ENCODE peak calls at places on chromosomes 16 and 17, in four cellular contexts. S is germinal center; C is CD8-positive, alpha-beta T cell; G is ureter. J is an unnamed sample.

GRCh38 chr17:74858672-74859438 is 830 bp downstream of the GRIN2C start:
- DNase-seq in S (no peak), G (no peak), C (no peak), J (no peak)

GRCh38 chr16:71626018-71626857 is at the start of gene MARVELD3:
- DNase-seq in G (peak), C (peak), S (peak), J (no peak)

GRCh38 chr17:50769884-50770283 is 2.6 kb upstream of the ANKRD40CL start:
- DNase-seq in G (no peak), S (no peak), C (no peak), J (no peak)

GRCh38 chr16:22369221-22369811 is 5.1 kb downstream of the CDR2 start:
- DNase-seq in S (no peak), C (no peak), G (no peak), J (no peak)

GRCh38 chr16:73569266-73569665 is 521.3 kb upstream of the ZFHX3 start:
- DNase-seq in S (no peak), G (no peak), C (no peak), J (no peak)

GRCh38 chr17:58204796-58205195 is 12.3 kb downstream of the EPX start:
- DNase-seq in G (no peak), S (no peak), C (no peak), J (no peak)

GRCh38 chr17:45824901-45825492 is 19.7 kb upstream of the SPPL2C start:
- DNase-seq in G (no peak), S (no peak), C (no peak), J (no peak)

GRCh38 chr17:58250344-58251011 is 12.1 kb downstream of the LPO start:
- DNase-seq in G (no peak), S (no peak), C (no peak), J (no peak)

GRCh38 chr16:85372627-85373372 is 240.3 kb upstream of the GSE1 start:
- DNase-seq in S (no peak), G (no peak), C (no peak), J (no peak)

GRCh38 chr17:36879599-36880255 is 57.5 kb upstream of the LHX1 start:
- DNase-seq in G (no peak), C (no peak), S (no peak), J (no peak)

GRCh38 chr16:27364493-27365141 is 37.4 kb upstream of the IL21R start:
- DNase-seq in S (no peak), C (no peak), G (no peak), J (no peak)

GRCh38 chr17:8585911-8586310 is 44.6 kb downstream of the MYH10 start:
- DNase-seq in S (no peak), G (no peak), C (no peak), J (no peak)

GRCh38 chr16:410516-411178 is 9.0 kb downstream of the DECR2 start:
- DNase-seq in C (no peak), S (no peak), G (no peak), J (no peak)

GRCh38 chr17:34616148-34616547 is 36.8 kb downstream of the TMEM132E start:
- DNase-seq in G (no peak), S (no peak), C (no peak), J (no peak)

GRCh38 chr16:28531777-28532744 is 6.7 kb downstream of the NUPR1 start:
- DNase-seq in G (peak), S (no peak), C (no peak), J (no peak)

GRCh38 chr17:45132302-45132568 is at the start of gene PLCD3:
- DNase-seq in G (no peak), C (no peak), S (no peak), J (no peak)

GRCh38 chr16:17309510-17309909 is 161.2 kb downstream of the XYLT1 start:
- DNase-seq in G (no peak), S (no peak), C (no peak), J (no peak)

GRCh38 chr17:63163158-63163520 is 197.1 kb downstream of the TANC2 start:
- DNase-seq in G (no peak), C (no peak), S (no peak), J (no peak)

GRCh38 chr17:64920419-64921172 is 1.3 kb upstream of the LRRC37A3 start:
- DNase-seq in G (no peak), S (peak), C (no peak), J (no peak)

GRCh38 chr16:67537270-67537635 is 8.6 kb downstream of the RIPOR1 start:
- DNase-seq in C (peak), G (peak), S (no peak), J (peak)

GRCh38 chr17:68382582-68383085 is 74.7 kb downstream of the WIPI1 start:
- DNase-seq in S (no peak), G (no peak), C (no peak), J (no peak)

GRCh38 chr16:65524231-65524630 is 402.4 kb upstream of the CDH11 start:
- DNase-seq in C (no peak), S (no peak), G (no peak), J (no peak)